ENCODE peak calls at places on chromosome 13, in ten cellular contexts. One of them, this sample, is unnamed.

GRCh38 chr13:112174476-112175110 is 107.6 kb downstream of the SOX1 start:
- DNase-seq in CD8-positive, alpha-beta memory T cell: no peak
- DNase-seq in CD8-positive, alpha-beta T cell: no peak
- DNase-seq in transverse colon: no peak
- DNase-seq in breast epithelium: no peak
- DNase-seq in cardiac muscle cell: no peak
- DNase-seq in adrenal gland: no peak
- DNase-seq in HL-60: peak; percentile 67
- DNase-seq in tibial nerve: no peak
- DNase-seq in lung: no peak
- DNase-seq in this sample: no peak

GRCh38 chr13:109249780-109250528 is 536.4 kb downstream of the IRS2 start:
- DNase-seq in tibial nerve: no peak
- DNase-seq in adrenal gland: no peak
- DNase-seq in CD8-positive, alpha-beta T cell: no peak
- DNase-seq in breast epithelium: no peak
- DNase-seq in lung: no peak
- DNase-seq in HL-60: no peak
- DNase-seq in transverse colon: no peak
- DNase-seq in CD8-positive, alpha-beta memory T cell: no peak
- DNase-seq in cardiac muscle cell: no peak
- DNase-seq in this sample: no peak

GRCh38 chr13:27257233-27257568 is 5.8 kb downstream of the RPL21 start:
- DNase-seq in lung: no peak
- DNase-seq in cardiac muscle cell: no peak
- DNase-seq in adrenal gland: no peak
- DNase-seq in CD8-positive, alpha-beta T cell: no peak
- DNase-seq in CD8-positive, alpha-beta memory T cell: no peak
- DNase-seq in breast epithelium: no peak
- DNase-seq in transverse colon: no peak
- DNase-seq in tibial nerve: no peak
- DNase-seq in HL-60: no peak
- DNase-seq in this sample: no peak

GRCh38 chr13:36758345-36758744 is 60.7 kb upstream of the RFXAP start:
- DNase-seq in HL-60: no peak
- DNase-seq in lung: peak; percentile 58
- DNase-seq in adrenal gland: no peak
- DNase-seq in tibial nerve: no peak
- DNase-seq in cardiac muscle cell: peak; percentile 1
- DNase-seq in CD8-positive, alpha-beta memory T cell: no peak
- DNase-seq in transverse colon: no peak
- DNase-seq in CD8-positive, alpha-beta T cell: no peak
- DNase-seq in breast epithelium: no peak
- DNase-seq in this sample: no peak

GRCh38 chr13:113732176-113732960 is 26.7 kb upstream of the TMEM255B start:
- DNase-seq in HL-60: peak; percentile 50
- DNase-seq in lung: no peak
- DNase-seq in tibial nerve: no peak
- DNase-seq in cardiac muscle cell: no peak
- DNase-seq in transverse colon: no peak
- DNase-seq in CD8-positive, alpha-beta memory T cell: peak; percentile 47
- DNase-seq in adrenal gland: no peak
- DNase-seq in breast epithelium: no peak
- DNase-seq in CD8-positive, alpha-beta T cell: no peak
- DNase-seq in this sample: peak; percentile 43

GRCh38 chr13:102289606-102290005 is 112.2 kb downstream of the FGF14 start:
- DNase-seq in lung: no peak
- DNase-seq in CD8-positive, alpha-beta T cell: no peak
- DNase-seq in breast epithelium: no peak
- DNase-seq in CD8-positive, alpha-beta memory T cell: no peak
- DNase-seq in HL-60: no peak
- DNase-seq in tibial nerve: no peak
- DNase-seq in transverse colon: no peak
- DNase-seq in adrenal gland: no peak
- DNase-seq in cardiac muscle cell: no peak
- DNase-seq in this sample: no peak

GRCh38 chr13:29925457-29925856 is 75.0 kb upstream of the UBL3 start:
- DNase-seq in CD8-positive, alpha-beta memory T cell: no peak
- DNase-seq in lung: peak; percentile 91
- DNase-seq in HL-60: peak; percentile 90
- DNase-seq in cardiac muscle cell: peak; percentile 70
- DNase-seq in adrenal gland: peak; percentile 92
- DNase-seq in tibial nerve: peak; percentile 87
- DNase-seq in transverse colon: peak; percentile 70
- DNase-seq in breast epithelium: peak; percentile 72
- DNase-seq in CD8-positive, alpha-beta T cell: no peak
- DNase-seq in this sample: peak; percentile 83

GRCh38 chr13:23081901-23082300 is 98.9 kb upstream of the SGCG start:
- DNase-seq in tibial nerve: no peak
- DNase-seq in adrenal gland: no peak
- DNase-seq in breast epithelium: no peak
- DNase-seq in CD8-positive, alpha-beta T cell: no peak
- DNase-seq in lung: no peak
- DNase-seq in CD8-positive, alpha-beta memory T cell: no peak
- DNase-seq in HL-60: no peak
- DNase-seq in transverse colon: no peak
- DNase-seq in cardiac muscle cell: no peak
- DNase-seq in this sample: no peak

DNA sequence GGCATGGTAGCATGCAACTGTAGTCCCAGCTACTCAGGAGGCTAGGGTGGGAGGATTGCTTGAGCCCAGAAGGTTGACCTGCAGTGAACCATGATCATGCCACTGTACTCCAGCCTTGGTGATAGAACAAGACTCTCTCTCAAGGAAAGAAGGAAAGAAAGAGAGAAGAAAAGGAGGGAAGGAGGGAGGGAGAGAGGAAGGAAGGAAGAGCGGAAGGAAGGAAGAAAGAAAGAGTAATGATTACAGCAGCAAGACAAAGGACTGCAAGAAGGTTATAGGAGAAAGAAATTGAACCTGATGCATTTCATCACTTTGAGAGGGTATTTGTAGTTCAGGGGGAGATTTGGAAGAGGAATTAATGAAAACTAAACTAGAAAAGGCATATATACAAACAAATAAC is 155.7 kb downstream of the LACC1 start:
- DNase-seq in CD8-positive, alpha-beta T cell: no peak
- DNase-seq in CD8-positive, alpha-beta memory T cell: no peak
- DNase-seq in breast epithelium: no peak
- DNase-seq in tibial nerve: no peak
- DNase-seq in adrenal gland: no peak
- DNase-seq in lung: no peak
- DNase-seq in cardiac muscle cell: no peak
- DNase-seq in transverse colon: no peak
- DNase-seq in HL-60: no peak
- DNase-seq in this sample: no peak
- H3K27ac ChIP-seq in CD8-positive, alpha-beta T cell: no peak overlapping the region
- H3K27ac ChIP-seq in CD8-positive, alpha-beta memory T cell: no peak overlapping the region
- H3K27ac ChIP-seq in breast epithelium: no peak overlapping the region
- H3K27ac ChIP-seq in tibial nerve: no peak overlapping the region
- H3K27ac ChIP-seq in adrenal gland: no peak overlapping the region
- H3K27ac ChIP-seq in lung: no peak overlapping the region
- H3K27ac ChIP-seq in cardiac muscle cell: no peak overlapping the region
- H3K27ac ChIP-seq in transverse colon: no peak overlapping the region
- H3K27ac ChIP-seq in HL-60: no peak overlapping the region
- H3K27ac ChIP-seq in this sample: no peak overlapping the region

GRCh38 chr13:43042410-43042921 is 19.1 kb downstream of the DNAJC15 start:
- DNase-seq in transverse colon: no peak
- DNase-seq in cardiac muscle cell: no peak
- DNase-seq in lung: no peak
- DNase-seq in CD8-positive, alpha-beta memory T cell: no peak
- DNase-seq in CD8-positive, alpha-beta T cell: no peak
- DNase-seq in adrenal gland: no peak
- DNase-seq in tibial nerve: no peak
- DNase-seq in breast epithelium: no peak
- DNase-seq in HL-60: no peak
- DNase-seq in this sample: no peak

GRCh38 chr13:43046259-43046658 is 22.9 kb downstream of the DNAJC15 start:
- DNase-seq in adrenal gland: no peak
- DNase-seq in transverse colon: peak; percentile 21
- DNase-seq in CD8-positive, alpha-beta memory T cell: no peak
- DNase-seq in HL-60: no peak
- DNase-seq in CD8-positive, alpha-beta T cell: no peak
- DNase-seq in lung: no peak
- DNase-seq in cardiac muscle cell: no peak
- DNase-seq in breast epithelium: no peak
- DNase-seq in tibial nerve: no peak
- DNase-seq in this sample: no peak

GRCh38 chr13:43041368-43041921 is 18.1 kb downstream of the DNAJC15 start:
- DNase-seq in adrenal gland: no peak
- DNase-seq in CD8-positive, alpha-beta memory T cell: no peak
- DNase-seq in CD8-positive, alpha-beta T cell: no peak
- DNase-seq in lung: no peak
- DNase-seq in HL-60: no peak
- DNase-seq in tibial nerve: no peak
- DNase-seq in transverse colon: no peak
- DNase-seq in cardiac muscle cell: no peak
- DNase-seq in breast epithelium: no peak
- DNase-seq in this sample: no peak

DNA sequence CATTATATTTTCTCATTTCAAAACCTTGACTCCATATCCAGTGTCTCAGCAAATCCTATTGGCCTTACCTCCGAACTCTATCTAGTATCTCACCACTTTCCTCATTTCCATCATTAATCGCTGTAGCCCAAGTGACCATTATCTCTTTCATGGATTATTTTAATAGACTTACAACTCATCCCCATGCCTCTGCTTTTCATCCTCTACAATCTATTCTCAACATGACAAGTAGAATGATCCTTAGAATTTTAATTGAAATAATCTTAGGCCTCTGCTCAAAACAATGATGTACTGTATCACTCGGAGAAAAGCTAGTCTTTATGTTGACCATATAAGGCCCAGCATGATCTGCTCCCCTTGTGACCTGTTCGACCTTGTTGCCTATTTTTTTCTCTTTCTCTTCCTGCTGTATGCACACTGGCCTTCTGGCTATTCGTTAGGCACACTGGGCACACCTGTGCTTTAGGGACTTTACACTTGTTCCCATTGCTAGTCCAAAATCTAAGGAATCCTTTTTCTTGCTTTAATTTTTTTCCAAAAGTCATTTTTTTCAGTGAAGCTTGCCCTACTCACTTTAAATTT is 21.4 kb downstream of the DNAJC15 start:
- DNase-seq in cardiac muscle cell: no peak
- DNase-seq in transverse colon: no peak
- DNase-seq in CD8-positive, alpha-beta memory T cell: no peak
- DNase-seq in HL-60: no peak
- DNase-seq in CD8-positive, alpha-beta T cell: no peak
- DNase-seq in tibial nerve: no peak
- DNase-seq in lung: no peak
- DNase-seq in adrenal gland: no peak
- DNase-seq in breast epithelium: no peak
- DNase-seq in this sample: no peak
- H3K4me3 ChIP-seq in cardiac muscle cell: no peak overlapping the region
- H3K4me3 ChIP-seq in transverse colon: no peak overlapping the region
- H3K4me3 ChIP-seq in CD8-positive, alpha-beta memory T cell: no peak overlapping the region
- H3K4me3 ChIP-seq in HL-60: no peak overlapping the region
- H3K4me3 ChIP-seq in CD8-positive, alpha-beta T cell: no peak overlapping the region
- H3K4me3 ChIP-seq in tibial nerve: no peak overlapping the region
- H3K4me3 ChIP-seq in lung: no peak overlapping the region
- H3K4me3 ChIP-seq in adrenal gland: no peak overlapping the region
- H3K4me3 ChIP-seq in breast epithelium: no peak overlapping the region
- H3K4me3 ChIP-seq in this sample: no peak overlapping the region

DNA sequence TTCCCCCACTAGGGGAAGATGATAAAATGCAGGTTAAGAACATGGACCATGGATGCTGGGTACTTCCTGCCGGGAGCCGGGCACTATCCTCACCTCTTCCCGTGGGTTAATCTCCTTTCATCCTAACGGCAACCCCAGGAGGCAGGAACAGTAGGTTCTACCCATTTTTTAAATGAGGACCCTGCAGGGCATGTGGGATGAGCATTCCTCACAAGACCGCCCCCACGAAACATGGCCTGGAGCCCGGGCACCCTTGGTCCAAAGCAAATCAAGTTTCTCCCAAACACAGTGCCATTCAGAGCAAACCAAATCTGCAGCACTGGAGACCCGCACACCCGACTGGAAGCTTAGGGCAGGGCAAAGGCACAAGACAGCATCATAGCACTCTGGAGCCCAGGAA is 35.4 kb downstream of the COL4A2 start:
- DNase-seq in transverse colon: no peak
- DNase-seq in tibial nerve: no peak
- DNase-seq in HL-60: no peak
- DNase-seq in cardiac muscle cell: no peak
- DNase-seq in lung: no peak
- DNase-seq in breast epithelium: no peak
- DNase-seq in adrenal gland: no peak
- DNase-seq in CD8-positive, alpha-beta T cell: no peak
- DNase-seq in CD8-positive, alpha-beta memory T cell: no peak
- DNase-seq in this sample: no peak
- H3K27ac ChIP-seq in transverse colon: peak overlapping the region; percentile 85
- H3K27ac ChIP-seq in tibial nerve: no peak overlapping the region
- H3K27ac ChIP-seq in HL-60: no peak overlapping the region
- H3K27ac ChIP-seq in cardiac muscle cell: peak overlapping the region; percentile 78
- H3K27ac ChIP-seq in lung: no peak overlapping the region
- H3K27ac ChIP-seq in breast epithelium: peak overlapping the region; percentile 86
- H3K27ac ChIP-seq in adrenal gland: peak overlapping the region; percentile 67
- H3K27ac ChIP-seq in CD8-positive, alpha-beta T cell: no peak overlapping the region
- H3K27ac ChIP-seq in CD8-positive, alpha-beta memory T cell: no peak overlapping the region
- H3K27ac ChIP-seq in this sample: no peak overlapping the region

GRCh38 chr13:24270639-24271131 is 38.7 kb upstream of the C1QTNF9 start:
- DNase-seq in cardiac muscle cell: peak; percentile 42
- DNase-seq in transverse colon: peak; percentile 62
- DNase-seq in tibial nerve: peak; percentile 49
- DNase-seq in HL-60: peak; percentile 53
- DNase-seq in breast epithelium: no peak
- DNase-seq in lung: peak; percentile 70
- DNase-seq in adrenal gland: peak; percentile 93
- DNase-seq in CD8-positive, alpha-beta T cell: peak; percentile 40
- DNase-seq in CD8-positive, alpha-beta memory T cell: peak; percentile 79
- DNase-seq in this sample: peak; percentile 80

GRCh38 chr13:24271611-24272451 is 37.5 kb upstream of the C1QTNF9 start:
- DNase-seq in transverse colon: peak; percentile 72
- DNase-seq in tibial nerve: peak; percentile 48
- DNase-seq in CD8-positive, alpha-beta T cell: peak; percentile 50
- DNase-seq in cardiac muscle cell: no peak
- DNase-seq in adrenal gland: peak; percentile 92
- DNase-seq in breast epithelium: no peak
- DNase-seq in CD8-positive, alpha-beta memory T cell: peak; percentile 84
- DNase-seq in HL-60: peak; percentile 34
- DNase-seq in lung: peak; percentile 69
- DNase-seq in this sample: peak; percentile 74

GRCh38 chr13:24272452-24273161 is 36.8 kb upstream of the C1QTNF9 start:
- DNase-seq in CD8-positive, alpha-beta T cell: no peak
- DNase-seq in transverse colon: no peak
- DNase-seq in cardiac muscle cell: no peak
- DNase-seq in lung: peak; percentile 65
- DNase-seq in HL-60: no peak
- DNase-seq in CD8-positive, alpha-beta memory T cell: no peak
- DNase-seq in breast epithelium: no peak
- DNase-seq in tibial nerve: no peak
- DNase-seq in adrenal gland: peak; percentile 67
- DNase-seq in this sample: peak; percentile 34

GRCh38 chr13:24269803-24270202 is 39.6 kb upstream of the C1QTNF9 start:
- DNase-seq in CD8-positive, alpha-beta T cell: no peak
- DNase-seq in adrenal gland: no peak
- DNase-seq in transverse colon: no peak
- DNase-seq in HL-60: no peak
- DNase-seq in lung: no peak
- DNase-seq in CD8-positive, alpha-beta memory T cell: no peak
- DNase-seq in tibial nerve: no peak
- DNase-seq in breast epithelium: no peak
- DNase-seq in cardiac muscle cell: no peak
- DNase-seq in this sample: no peak

GRCh38 chr13:24271231-24271610 is 38.2 kb upstream of the C1QTNF9 start:
- DNase-seq in tibial nerve: no peak
- DNase-seq in cardiac muscle cell: no peak
- DNase-seq in CD8-positive, alpha-beta memory T cell: no peak
- DNase-seq in CD8-positive, alpha-beta T cell: no peak
- DNase-seq in breast epithelium: no peak
- DNase-seq in adrenal gland: no peak
- DNase-seq in lung: no peak
- DNase-seq in HL-60: no peak
- DNase-seq in transverse colon: no peak
- DNase-seq in this sample: no peak
- H3K4me3 ChIP-seq in tibial nerve: peak overlapping the region; percentile 50
- H3K4me3 ChIP-seq in cardiac muscle cell: no peak overlapping the region
- H3K4me3 ChIP-seq in CD8-positive, alpha-beta memory T cell: peak overlapping the region; percentile 48
- H3K4me3 ChIP-seq in CD8-positive, alpha-beta T cell: peak overlapping the region; percentile 32
- H3K4me3 ChIP-seq in breast epithelium: peak overlapping the region; percentile 67
- H3K4me3 ChIP-seq in adrenal gland: no peak overlapping the region
- H3K4me3 ChIP-seq in lung: no peak overlapping the region
- H3K4me3 ChIP-seq in HL-60: peak overlapping the region; percentile 45
- H3K4me3 ChIP-seq in transverse colon: peak overlapping the region; percentile 24
- H3K4me3 ChIP-seq in this sample: peak overlapping the region; percentile 66